ENCODE peak calls at places on chromosomes 5 and 9, in eight cellular contexts. One of them, this sample, is unnamed.

GRCh38 chr9:136881691-136882108 is 4.6 kb upstream of the TRAF2 start:
- DNase-seq in HEK293T: no peak
- DNase-seq in activated CD4-positive, alpha-beta T cell treated with anti-CD3 and anti-CD28 coated beads, Interleukin-2, amount 10 ng/mL, durations not matched to agents 7 days and 5 days: peak; percentile 72
- DNase-seq in KBM-7: no peak
- DNase-seq in PC-3: no peak
- DNase-seq in T-cell: no peak
- DNase-seq in NCI-H1694 treated with DMSO at 0.1 percent for 48 hours: no peak
- DNase-seq in retina: peak; percentile 19
- DNase-seq in this sample: no peak

GRCh38 chr9:82170079-82170662 is 181.6 kb downstream of the SPATA31D1 start:
- DNase-seq in PC-3: no peak
- DNase-seq in HEK293T: no peak
- DNase-seq in NCI-H1694 treated with DMSO at 0.1 percent for 48 hours: no peak
- DNase-seq in KBM-7: no peak
- DNase-seq in T-cell: no peak
- DNase-seq in activated CD4-positive, alpha-beta T cell treated with anti-CD3 and anti-CD28 coated beads, Interleukin-2, amount 10 ng/mL, durations not matched to agents 7 days and 5 days: no peak
- DNase-seq in retina: no peak
- DNase-seq in this sample: no peak

GRCh38 chr9:122350577-122351355 is 20.1 kb upstream of the PTGS1 start:
- DNase-seq in retina: peak; percentile 91
- DNase-seq in NCI-H1694 treated with DMSO at 0.1 percent for 48 hours: peak; percentile 2
- DNase-seq in T-cell: peak; percentile 59
- DNase-seq in activated CD4-positive, alpha-beta T cell treated with anti-CD3 and anti-CD28 coated beads, Interleukin-2, amount 10 ng/mL, durations not matched to agents 7 days and 5 days: peak; percentile 79
- DNase-seq in HEK293T: peak; percentile 86
- DNase-seq in PC-3: peak; percentile 75
- DNase-seq in KBM-7: peak; percentile 85
- DNase-seq in this sample: peak; percentile 74

GRCh38 chr5:463952-464351 is 21.0 kb downstream of the EXOC3 start:
- DNase-seq in KBM-7: peak; percentile 54
- DNase-seq in T-cell: peak; percentile 90
- DNase-seq in HEK293T: no peak
- DNase-seq in NCI-H1694 treated with DMSO at 0.1 percent for 48 hours: no peak
- DNase-seq in retina: no peak
- DNase-seq in activated CD4-positive, alpha-beta T cell treated with anti-CD3 and anti-CD28 coated beads, Interleukin-2, amount 10 ng/mL, durations not matched to agents 7 days and 5 days: peak; percentile 67
- DNase-seq in PC-3: no peak
- DNase-seq in this sample: peak; percentile 54

GRCh38 chr5:51398875-51399635 is 15.8 kb downstream of the ISL1 start:
- DNase-seq in PC-3: no peak
- DNase-seq in activated CD4-positive, alpha-beta T cell treated with anti-CD3 and anti-CD28 coated beads, Interleukin-2, amount 10 ng/mL, durations not matched to agents 7 days and 5 days: no peak
- DNase-seq in HEK293T: no peak
- DNase-seq in KBM-7: no peak
- DNase-seq in NCI-H1694 treated with DMSO at 0.1 percent for 48 hours: no peak
- DNase-seq in T-cell: no peak
- DNase-seq in retina: peak; percentile 87
- DNase-seq in this sample: no peak

GRCh38 chr5:153147891-153148623 is 342.4 kb upstream of the GRIA1 start:
- DNase-seq in PC-3: peak; percentile 49
- DNase-seq in KBM-7: peak; percentile 13
- DNase-seq in NCI-H1694 treated with DMSO at 0.1 percent for 48 hours: peak; percentile 81
- DNase-seq in T-cell: no peak
- DNase-seq in HEK293T: peak; percentile 14
- DNase-seq in retina: peak; percentile 24
- DNase-seq in activated CD4-positive, alpha-beta T cell treated with anti-CD3 and anti-CD28 coated beads, Interleukin-2, amount 10 ng/mL, durations not matched to agents 7 days and 5 days: no peak
- DNase-seq in this sample: no peak

GRCh38 chr5:118723021-118723338 is 265.4 kb downstream of the DTWD2 start:
- DNase-seq in retina: no peak
- DNase-seq in KBM-7: no peak
- DNase-seq in HEK293T: no peak
- DNase-seq in PC-3: no peak
- DNase-seq in activated CD4-positive, alpha-beta T cell treated with anti-CD3 and anti-CD28 coated beads, Interleukin-2, amount 10 ng/mL, durations not matched to agents 7 days and 5 days: no peak
- DNase-seq in NCI-H1694 treated with DMSO at 0.1 percent for 48 hours: no peak
- DNase-seq in T-cell: no peak
- DNase-seq in this sample: no peak

GRCh38 chr5:29885595-29885994 is 1307.9 kb upstream of the CDH6 start:
- DNase-seq in KBM-7: no peak
- DNase-seq in T-cell: no peak
- DNase-seq in HEK293T: no peak
- DNase-seq in PC-3: no peak
- DNase-seq in activated CD4-positive, alpha-beta T cell treated with anti-CD3 and anti-CD28 coated beads, Interleukin-2, amount 10 ng/mL, durations not matched to agents 7 days and 5 days: no peak
- DNase-seq in NCI-H1694 treated with DMSO at 0.1 percent for 48 hours: no peak
- DNase-seq in retina: no peak
- DNase-seq in this sample: no peak

GRCh38 chr5:58751222-58751621 is 168.3 kb downstream of the RAB3C start:
- DNase-seq in KBM-7: peak; percentile 79
- DNase-seq in PC-3: peak; percentile 52
- DNase-seq in NCI-H1694 treated with DMSO at 0.1 percent for 48 hours: no peak
- DNase-seq in retina: no peak
- DNase-seq in HEK293T: no peak
- DNase-seq in T-cell: no peak
- DNase-seq in activated CD4-positive, alpha-beta T cell treated with anti-CD3 and anti-CD28 coated beads, Interleukin-2, amount 10 ng/mL, durations not matched to agents 7 days and 5 days: no peak
- DNase-seq in this sample: no peak

GRCh38 chr5:165370772-165371171 is 1865.4 kb downstream of the MAT2B start:
- DNase-seq in NCI-H1694 treated with DMSO at 0.1 percent for 48 hours: no peak
- DNase-seq in activated CD4-positive, alpha-beta T cell treated with anti-CD3 and anti-CD28 coated beads, Interleukin-2, amount 10 ng/mL, durations not matched to agents 7 days and 5 days: no peak
- DNase-seq in HEK293T: no peak
- DNase-seq in retina: no peak
- DNase-seq in PC-3: peak; percentile 13
- DNase-seq in KBM-7: no peak
- DNase-seq in T-cell: no peak
- DNase-seq in this sample: no peak

GRCh38 chr9:91903126-91903911 is 46.7 kb downstream of the ROR2 start:
- DNase-seq in T-cell: no peak
- DNase-seq in PC-3: no peak
- DNase-seq in HEK293T: no peak
- DNase-seq in KBM-7: peak; percentile 61
- DNase-seq in retina: no peak
- DNase-seq in NCI-H1694 treated with DMSO at 0.1 percent for 48 hours: no peak
- DNase-seq in activated CD4-positive, alpha-beta T cell treated with anti-CD3 and anti-CD28 coated beads, Interleukin-2, amount 10 ng/mL, durations not matched to agents 7 days and 5 days: no peak
- DNase-seq in this sample: no peak

GRCh38 chr5:174644918-174645317 is 79.5 kb upstream of the MSX2 start:
- DNase-seq in activated CD4-positive, alpha-beta T cell treated with anti-CD3 and anti-CD28 coated beads, Interleukin-2, amount 10 ng/mL, durations not matched to agents 7 days and 5 days: no peak
- DNase-seq in T-cell: no peak
- DNase-seq in HEK293T: no peak
- DNase-seq in retina: no peak
- DNase-seq in PC-3: no peak
- DNase-seq in NCI-H1694 treated with DMSO at 0.1 percent for 48 hours: no peak
- DNase-seq in KBM-7: no peak
- DNase-seq in this sample: no peak

GRCh38 chr9:134736791-134737489 is 95.3 kb downstream of the COL5A1 start:
- DNase-seq in KBM-7: no peak
- DNase-seq in activated CD4-positive, alpha-beta T cell treated with anti-CD3 and anti-CD28 coated beads, Interleukin-2, amount 10 ng/mL, durations not matched to agents 7 days and 5 days: no peak
- DNase-seq in T-cell: no peak
- DNase-seq in HEK293T: no peak
- DNase-seq in NCI-H1694 treated with DMSO at 0.1 percent for 48 hours: no peak
- DNase-seq in PC-3: no peak
- DNase-seq in retina: no peak
- DNase-seq in this sample: no peak

GRCh38 chr9:34590376-34591090 is 1.0 kb upstream of the CNTFR start:
- DNase-seq in NCI-H1694 treated with DMSO at 0.1 percent for 48 hours: no peak
- DNase-seq in KBM-7: no peak
- DNase-seq in T-cell: no peak
- DNase-seq in retina: no peak
- DNase-seq in HEK293T: no peak
- DNase-seq in PC-3: no peak
- DNase-seq in activated CD4-positive, alpha-beta T cell treated with anti-CD3 and anti-CD28 coated beads, Interleukin-2, amount 10 ng/mL, durations not matched to agents 7 days and 5 days: no peak
- DNase-seq in this sample: no peak

GRCh38 chr5:145941677-145942130 is 5.3 kb downstream of the SH3RF2 start:
- DNase-seq in KBM-7: no peak
- DNase-seq in T-cell: no peak
- DNase-seq in NCI-H1694 treated with DMSO at 0.1 percent for 48 hours: no peak
- DNase-seq in retina: no peak
- DNase-seq in activated CD4-positive, alpha-beta T cell treated with anti-CD3 and anti-CD28 coated beads, Interleukin-2, amount 10 ng/mL, durations not matched to agents 7 days and 5 days: no peak
- DNase-seq in HEK293T: no peak
- DNase-seq in PC-3: peak; percentile 53
- DNase-seq in this sample: no peak

GRCh38 chr5:123814796-123815479 is 303.0 kb downstream of the CSNK1G3 start:
- DNase-seq in activated CD4-positive, alpha-beta T cell treated with anti-CD3 and anti-CD28 coated beads, Interleukin-2, amount 10 ng/mL, durations not matched to agents 7 days and 5 days: no peak
- DNase-seq in retina: peak; percentile 41
- DNase-seq in T-cell: no peak
- DNase-seq in PC-3: no peak
- DNase-seq in NCI-H1694 treated with DMSO at 0.1 percent for 48 hours: no peak
- DNase-seq in HEK293T: no peak
- DNase-seq in KBM-7: no peak
- DNase-seq in this sample: no peak

GRCh38 chr9:134396258-134396742 is 70.0 kb downstream of the RXRA start:
- DNase-seq in KBM-7: peak; percentile 83
- DNase-seq in NCI-H1694 treated with DMSO at 0.1 percent for 48 hours: no peak
- DNase-seq in activated CD4-positive, alpha-beta T cell treated with anti-CD3 and anti-CD28 coated beads, Interleukin-2, amount 10 ng/mL, durations not matched to agents 7 days and 5 days: peak; percentile 49
- DNase-seq in HEK293T: no peak
- DNase-seq in retina: no peak
- DNase-seq in T-cell: peak; percentile 26
- DNase-seq in PC-3: no peak
- DNase-seq in this sample: peak; percentile 51

GRCh38 chr9:70415476-70415875 is 1.0 kb upstream of the KLF9 start:
- DNase-seq in retina: no peak
- DNase-seq in PC-3: no peak
- DNase-seq in NCI-H1694 treated with DMSO at 0.1 percent for 48 hours: no peak
- DNase-seq in activated CD4-positive, alpha-beta T cell treated with anti-CD3 and anti-CD28 coated beads, Interleukin-2, amount 10 ng/mL, durations not matched to agents 7 days and 5 days: no peak
- DNase-seq in T-cell: no peak
- DNase-seq in KBM-7: no peak
- DNase-seq in HEK293T: no peak
- DNase-seq in this sample: no peak

GRCh38 chr5:116038817-116039216 is 6.5 kb downstream of the ARL14EPL start:
- DNase-seq in HEK293T: no peak
- DNase-seq in NCI-H1694 treated with DMSO at 0.1 percent for 48 hours: no peak
- DNase-seq in PC-3: no peak
- DNase-seq in KBM-7: peak; percentile 74
- DNase-seq in retina: no peak
- DNase-seq in T-cell: no peak
- DNase-seq in activated CD4-positive, alpha-beta T cell treated with anti-CD3 and anti-CD28 coated beads, Interleukin-2, amount 10 ng/mL, durations not matched to agents 7 days and 5 days: no peak
- DNase-seq in this sample: peak; percentile 12

GRCh38 chr9:92369075-92369474 is 35.3 kb downstream of the OGN start:
- DNase-seq in PC-3: no peak
- DNase-seq in HEK293T: no peak
- DNase-seq in KBM-7: no peak
- DNase-seq in NCI-H1694 treated with DMSO at 0.1 percent for 48 hours: no peak
- DNase-seq in T-cell: no peak
- DNase-seq in activated CD4-positive, alpha-beta T cell treated with anti-CD3 and anti-CD28 coated beads, Interleukin-2, amount 10 ng/mL, durations not matched to agents 7 days and 5 days: no peak
- DNase-seq in retina: no peak
- DNase-seq in this sample: no peak

GRCh38 chr5:97475847-97476246 is 292.8 kb upstream of the RIOK2 start:
- DNase-seq in PC-3: no peak
- DNase-seq in NCI-H1694 treated with DMSO at 0.1 percent for 48 hours: no peak
- DNase-seq in T-cell: no peak
- DNase-seq in activated CD4-positive, alpha-beta T cell treated with anti-CD3 and anti-CD28 coated beads, Interleukin-2, amount 10 ng/mL, durations not matched to agents 7 days and 5 days: no peak
- DNase-seq in retina: no peak
- DNase-seq in HEK293T: no peak
- DNase-seq in KBM-7: no peak
- DNase-seq in this sample: no peak

GRCh38 chr9:13513710-13514444 is 234.4 kb upstream of the MPDZ start:
- DNase-seq in activated CD4-positive, alpha-beta T cell treated with anti-CD3 and anti-CD28 coated beads, Interleukin-2, amount 10 ng/mL, durations not matched to agents 7 days and 5 days: no peak
- DNase-seq in KBM-7: no peak
- DNase-seq in HEK293T: peak; percentile 6
- DNase-seq in retina: peak; percentile 64
- DNase-seq in PC-3: peak; percentile 58
- DNase-seq in T-cell: no peak
- DNase-seq in NCI-H1694 treated with DMSO at 0.1 percent for 48 hours: no peak
- DNase-seq in this sample: no peak

GRCh38 chr5:111299067-111299481 is 74.9 kb downstream of the CAMK4 start:
- DNase-seq in activated CD4-positive, alpha-beta T cell treated with anti-CD3 and anti-CD28 coated beads, Interleukin-2, amount 10 ng/mL, durations not matched to agents 7 days and 5 days: no peak
- DNase-seq in retina: no peak
- DNase-seq in NCI-H1694 treated with DMSO at 0.1 percent for 48 hours: no peak
- DNase-seq in T-cell: no peak
- DNase-seq in KBM-7: no peak
- DNase-seq in PC-3: no peak
- DNase-seq in HEK293T: no peak
- DNase-seq in this sample: no peak

GRCh38 chr5:177133845-177134652 is 476 bp downstream of the NSD1 start:
- DNase-seq in PC-3: peak; percentile 42
- DNase-seq in retina: peak; percentile 91
- DNase-seq in KBM-7: peak; percentile 66
- DNase-seq in T-cell: no peak
- DNase-seq in NCI-H1694 treated with DMSO at 0.1 percent for 48 hours: no peak
- DNase-seq in HEK293T: peak; percentile 74
- DNase-seq in activated CD4-positive, alpha-beta T cell treated with anti-CD3 and anti-CD28 coated beads, Interleukin-2, amount 10 ng/mL, durations not matched to agents 7 days and 5 days: peak; percentile 37
- DNase-seq in this sample: peak; percentile 46

GRCh38 chr5:123916331-123917121 is 404.5 kb downstream of the CSNK1G3 start:
- DNase-seq in activated CD4-positive, alpha-beta T cell treated with anti-CD3 and anti-CD28 coated beads, Interleukin-2, amount 10 ng/mL, durations not matched to agents 7 days and 5 days: no peak
- DNase-seq in T-cell: no peak
- DNase-seq in PC-3: peak; percentile 53
- DNase-seq in HEK293T: peak; percentile 41
- DNase-seq in NCI-H1694 treated with DMSO at 0.1 percent for 48 hours: peak; percentile 15
- DNase-seq in KBM-7: no peak
- DNase-seq in retina: no peak
- DNase-seq in this sample: no peak

GRCh38 chr9:13863112-13863511 is 450.8 kb downstream of the NFIB start:
- DNase-seq in PC-3: no peak
- DNase-seq in KBM-7: no peak
- DNase-seq in activated CD4-positive, alpha-beta T cell treated with anti-CD3 and anti-CD28 coated beads, Interleukin-2, amount 10 ng/mL, durations not matched to agents 7 days and 5 days: no peak
- DNase-seq in NCI-H1694 treated with DMSO at 0.1 percent for 48 hours: no peak
- DNase-seq in T-cell: no peak
- DNase-seq in retina: no peak
- DNase-seq in HEK293T: no peak
- DNase-seq in this sample: no peak

This sample was measured in naive thymus-derived CD8-positive, alpha-beta T cell.